ENCODE peak calls at places on chromosomes 5 and 9, in six cellular contexts. One of them, this sample, is unnamed. For H3K27me3 and H3K4me1, the result is how much of the 10 kb centered on the place peaks cover.

GRCh38 chr5:14696851-14697250 is 32.3 kb downstream of the OTULIN start:
- DNase-seq in Karpas-422: no peak
- DNase-seq in spleen: no peak
- DNase-seq in mesendoderm: no peak
- DNase-seq in heart left ventricle: no peak
- DNase-seq in CD4-positive, CD25-positive, alpha-beta regulatory T cell: no peak
- DNase-seq in this sample: no peak

GRCh38 chr5:39399135-39400036 is 25.4 kb downstream of the DAB2 start:
- DNase-seq in Karpas-422: no peak
- DNase-seq in spleen: no peak
- DNase-seq in mesendoderm: peak
- DNase-seq in heart left ventricle: no peak
- DNase-seq in CD4-positive, CD25-positive, alpha-beta regulatory T cell: no peak
- DNase-seq in this sample: peak

GRCh38 chr5:75608886-75609285 is 2.4 kb upstream of the ANKDD1B start:
- DNase-seq in Karpas-422: no peak
- DNase-seq in spleen: no peak
- DNase-seq in mesendoderm: no peak
- DNase-seq in heart left ventricle: no peak
- DNase-seq in CD4-positive, CD25-positive, alpha-beta regulatory T cell: no peak
- DNase-seq in this sample: no peak

GRCh38 chr5:41856644-41857491 is 13.4 kb downstream of the OXCT1 start:
- DNase-seq in Karpas-422: peak
- DNase-seq in spleen: no peak
- DNase-seq in mesendoderm: peak
- DNase-seq in heart left ventricle: no peak
- DNase-seq in CD4-positive, CD25-positive, alpha-beta regulatory T cell: peak
- DNase-seq in this sample: peak

GRCh38 chr5:89324990-89325389 is 442.0 kb upstream of the MEF2C start:
- DNase-seq in Karpas-422: no peak
- DNase-seq in spleen: no peak
- DNase-seq in mesendoderm: no peak
- DNase-seq in heart left ventricle: no peak
- DNase-seq in CD4-positive, CD25-positive, alpha-beta regulatory T cell: no peak
- DNase-seq in this sample: no peak

GRCh38 chr9:73565833-73566465 is 414.3 kb downstream of the ANXA1 start:
- DNase-seq in Karpas-422: peak
- DNase-seq in spleen: no peak
- DNase-seq in mesendoderm: peak
- DNase-seq in heart left ventricle: peak
- DNase-seq in CD4-positive, CD25-positive, alpha-beta regulatory T cell: no peak
- DNase-seq in this sample: no peak

GRCh38 chr9:6197330-6197729 is 18.3 kb upstream of the IL33 start:
- DNase-seq in Karpas-422: peak
- DNase-seq in spleen: no peak
- DNase-seq in mesendoderm: peak
- DNase-seq in heart left ventricle: no peak
- DNase-seq in CD4-positive, CD25-positive, alpha-beta regulatory T cell: no peak
- DNase-seq in this sample: no peak

GRCh38 chr9:115118471-115119156 is 657 bp upstream of the TNC start:
- DNase-seq in Karpas-422: no peak
- DNase-seq in spleen: peak
- DNase-seq in mesendoderm: peak
- DNase-seq in heart left ventricle: no peak
- DNase-seq in CD4-positive, CD25-positive, alpha-beta regulatory T cell: no peak
- DNase-seq in this sample: peak

GRCh38 chr9:93659044-93659836 is 82.9 kb downstream of the PHF2 start:
- DNase-seq in Karpas-422: no peak
- DNase-seq in spleen: peak
- DNase-seq in mesendoderm: no peak
- DNase-seq in heart left ventricle: peak
- DNase-seq in CD4-positive, CD25-positive, alpha-beta regulatory T cell: no peak
- DNase-seq in this sample: no peak

GRCh38 chr9:134477342-134477925 is 151.2 kb downstream of the RXRA start:
- DNase-seq in Karpas-422: no peak
- DNase-seq in spleen: no peak
- DNase-seq in mesendoderm: no peak
- DNase-seq in heart left ventricle: no peak
- DNase-seq in CD4-positive, CD25-positive, alpha-beta regulatory T cell: no peak
- DNase-seq in this sample: no peak

GRCh38 chr5:175897285-175897684 is 25.9 kb downstream of the CPLX2 start:
- DNase-seq in Karpas-422: no peak
- DNase-seq in spleen: no peak
- DNase-seq in mesendoderm: no peak
- DNase-seq in heart left ventricle: no peak
- DNase-seq in CD4-positive, CD25-positive, alpha-beta regulatory T cell: no peak
- DNase-seq in this sample: no peak

GRCh38 chr5:127702434-127702833 is 757 bp upstream of the CCDC192 start:
- DNase-seq in Karpas-422: no peak
- DNase-seq in spleen: no peak
- DNase-seq in mesendoderm: no peak
- DNase-seq in heart left ventricle: no peak
- DNase-seq in CD4-positive, CD25-positive, alpha-beta regulatory T cell: no peak
- DNase-seq in this sample: no peak

GRCh38 chr5:456351-457194 is 13.6 kb downstream of the EXOC3 start:
- DNase-seq in Karpas-422: no peak
- DNase-seq in spleen: peak
- DNase-seq in mesendoderm: no peak
- DNase-seq in heart left ventricle: peak
- DNase-seq in CD4-positive, CD25-positive, alpha-beta regulatory T cell: no peak
- DNase-seq in this sample: peak

GRCh38 chr5:31581498-31582099 is 49.5 kb downstream of the C5orf22 start:
- DNase-seq in Karpas-422: peak
- DNase-seq in spleen: no peak
- DNase-seq in mesendoderm: peak
- DNase-seq in heart left ventricle: no peak
- DNase-seq in CD4-positive, CD25-positive, alpha-beta regulatory T cell: peak
- DNase-seq in this sample: no peak

GRCh38 chr9:30673132-30673531 is 1711.3 kb upstream of the ACO1 start:
- DNase-seq in Karpas-422: no peak
- DNase-seq in spleen: no peak
- DNase-seq in mesendoderm: no peak
- DNase-seq in heart left ventricle: no peak
- DNase-seq in CD4-positive, CD25-positive, alpha-beta regulatory T cell: no peak
- DNase-seq in this sample: no peak

GRCh38 chr5:138605254-138605972 is 30.2 kb upstream of the HSPA9 start:
- DNase-seq in Karpas-422: no peak
- DNase-seq in spleen: no peak
- DNase-seq in mesendoderm: no peak
- DNase-seq in heart left ventricle: no peak
- DNase-seq in CD4-positive, CD25-positive, alpha-beta regulatory T cell: no peak
- DNase-seq in this sample: no peak

GRCh38 chr9:95098391-95098921 is 219.1 kb downstream of the FANCC start:
- DNase-seq in Karpas-422: no peak
- DNase-seq in spleen: no peak
- DNase-seq in mesendoderm: no peak
- DNase-seq in heart left ventricle: no peak
- DNase-seq in CD4-positive, CD25-positive, alpha-beta regulatory T cell: no peak
- DNase-seq in this sample: no peak

GRCh38 chr5:180126716-180127681 is 55.4 kb upstream of the RNF130 start:
- DNase-seq in Karpas-422: peak
- DNase-seq in spleen: peak
- DNase-seq in mesendoderm: no peak
- DNase-seq in heart left ventricle: peak
- DNase-seq in CD4-positive, CD25-positive, alpha-beta regulatory T cell: peak
- DNase-seq in this sample: peak

GRCh38 chr9:35705372-35705771 is 15.6 kb upstream of the TPM2 start:
- DNase-seq in Karpas-422: no peak
- DNase-seq in spleen: no peak
- DNase-seq in mesendoderm: no peak
- DNase-seq in heart left ventricle: no peak
- DNase-seq in CD4-positive, CD25-positive, alpha-beta regulatory T cell: no peak
- DNase-seq in this sample: no peak

GRCh38 chr5:55679556-55679955 is 32.6 kb downstream of the SLC38A9 start:
- DNase-seq in Karpas-422: no peak
- DNase-seq in spleen: no peak
- DNase-seq in mesendoderm: no peak
- DNase-seq in heart left ventricle: no peak
- DNase-seq in CD4-positive, CD25-positive, alpha-beta regulatory T cell: no peak
- DNase-seq in this sample: no peak

DNA sequence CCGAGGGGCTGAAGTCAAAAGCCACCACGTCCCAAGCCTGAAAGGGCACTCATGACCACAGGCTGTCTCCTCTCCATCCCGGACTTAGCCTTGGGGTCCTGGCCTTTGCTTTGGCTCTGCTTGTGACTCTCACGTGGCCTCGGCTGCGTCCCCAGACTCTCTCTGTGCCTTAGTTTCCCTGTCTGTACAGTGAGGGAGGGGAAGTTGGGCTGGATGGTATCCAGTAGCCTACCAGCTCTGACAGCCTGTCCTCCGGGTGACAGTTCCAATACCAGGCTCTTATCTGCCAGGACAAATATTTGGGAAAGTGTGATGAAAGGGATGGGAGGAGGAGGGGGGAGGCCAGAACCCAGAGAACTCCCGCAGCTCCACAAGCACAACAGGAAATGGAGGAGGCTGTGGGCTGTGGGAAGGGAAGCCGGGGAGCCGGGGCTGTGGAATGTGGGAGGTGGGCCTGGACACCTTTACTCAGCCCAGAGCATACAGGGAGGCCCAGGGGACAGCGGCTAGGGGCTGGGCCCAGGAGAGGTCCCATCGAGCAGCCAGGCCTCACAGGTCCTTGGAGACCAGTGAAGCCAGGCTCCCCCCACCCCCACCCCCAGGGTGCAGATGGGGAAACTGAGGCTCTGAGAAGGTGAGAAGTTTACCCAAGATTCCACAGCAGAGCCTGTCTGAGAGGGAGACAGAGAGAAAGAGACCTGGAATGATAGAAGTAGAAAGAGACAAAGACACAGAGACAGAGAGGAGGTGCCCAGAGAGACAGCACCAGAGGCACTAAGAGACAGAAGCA is 18.3 kb downstream of the PDGFRB start:
- DNase-seq in Karpas-422: no peak
- DNase-seq in spleen: no peak
- DNase-seq in mesendoderm: peak
- DNase-seq in heart left ventricle: no peak
- DNase-seq in CD4-positive, CD25-positive, alpha-beta regulatory T cell: no peak
- DNase-seq in this sample: no peak
- H3K27ac ChIP-seq in Karpas-422: no peak
- H3K27ac ChIP-seq in spleen: peak
- H3K27ac ChIP-seq in mesendoderm: peak
- H3K27ac ChIP-seq in heart left ventricle: peak
- H3K27ac ChIP-seq in CD4-positive, CD25-positive, alpha-beta regulatory T cell: no peak
- H3K27ac ChIP-seq in this sample: peak

GRCh38 chr9:131546336-131547084 is 1.2 kb downstream of the PRRT1B start:
- DNase-seq in Karpas-422: no peak
- DNase-seq in spleen: no peak
- DNase-seq in mesendoderm: peak
- DNase-seq in heart left ventricle: no peak
- DNase-seq in CD4-positive, CD25-positive, alpha-beta regulatory T cell: no peak
- DNase-seq in this sample: no peak

GRCh38 chr9:131543141-131543540 is 2.2 kb upstream of the PRRT1B start:
- DNase-seq in Karpas-422: no peak
- DNase-seq in spleen: no peak
- DNase-seq in mesendoderm: peak
- DNase-seq in heart left ventricle: no peak
- DNase-seq in CD4-positive, CD25-positive, alpha-beta regulatory T cell: no peak
- DNase-seq in this sample: no peak

GRCh38 chr9:131539223-131539923 is 6.0 kb upstream of the PRRT1B start:
- DNase-seq in Karpas-422: no peak
- DNase-seq in spleen: no peak
- DNase-seq in mesendoderm: no peak
- DNase-seq in heart left ventricle: no peak
- DNase-seq in CD4-positive, CD25-positive, alpha-beta regulatory T cell: peak
- DNase-seq in this sample: no peak

GRCh38 chr9:131545786-131546335 is 538 bp downstream of the PRRT1B start:
- DNase-seq in Karpas-422: no peak
- DNase-seq in spleen: no peak
- DNase-seq in mesendoderm: peak
- DNase-seq in heart left ventricle: no peak
- DNase-seq in CD4-positive, CD25-positive, alpha-beta regulatory T cell: no peak
- DNase-seq in this sample: no peak

GRCh38 chr9:131545003-131545785 is at the start of gene PRRT1B:
- DNase-seq in Karpas-422: no peak
- DNase-seq in spleen: no peak
- DNase-seq in mesendoderm: peak
- DNase-seq in heart left ventricle: peak
- DNase-seq in CD4-positive, CD25-positive, alpha-beta regulatory T cell: no peak
- DNase-seq in this sample: no peak
- H3K27me3 ChIP-seq in Karpas-422: under half
- H3K27me3 ChIP-seq in spleen: half or more
- H3K27me3 ChIP-seq in mesendoderm: under half
- H3K27me3 ChIP-seq in heart left ventricle: half or more
- H3K27me3 ChIP-seq in CD4-positive, CD25-positive, alpha-beta regulatory T cell: under half
- H3K27me3 ChIP-seq in this sample: under half

GRCh38 chr9:137429974-137430722 is 7.0 kb downstream of the NOXA1 start:
- DNase-seq in Karpas-422: peak
- DNase-seq in spleen: peak
- DNase-seq in mesendoderm: no peak
- DNase-seq in heart left ventricle: peak
- DNase-seq in CD4-positive, CD25-positive, alpha-beta regulatory T cell: no peak
- DNase-seq in this sample: peak
- H3K4me1 ChIP-seq in Karpas-422: under half
- H3K4me1 ChIP-seq in spleen: under half
- H3K4me1 ChIP-seq in mesendoderm: under half
- H3K4me1 ChIP-seq in heart left ventricle: under half
- H3K4me1 ChIP-seq in CD4-positive, CD25-positive, alpha-beta regulatory T cell: under half
- H3K4me1 ChIP-seq in this sample: under half

DNA sequence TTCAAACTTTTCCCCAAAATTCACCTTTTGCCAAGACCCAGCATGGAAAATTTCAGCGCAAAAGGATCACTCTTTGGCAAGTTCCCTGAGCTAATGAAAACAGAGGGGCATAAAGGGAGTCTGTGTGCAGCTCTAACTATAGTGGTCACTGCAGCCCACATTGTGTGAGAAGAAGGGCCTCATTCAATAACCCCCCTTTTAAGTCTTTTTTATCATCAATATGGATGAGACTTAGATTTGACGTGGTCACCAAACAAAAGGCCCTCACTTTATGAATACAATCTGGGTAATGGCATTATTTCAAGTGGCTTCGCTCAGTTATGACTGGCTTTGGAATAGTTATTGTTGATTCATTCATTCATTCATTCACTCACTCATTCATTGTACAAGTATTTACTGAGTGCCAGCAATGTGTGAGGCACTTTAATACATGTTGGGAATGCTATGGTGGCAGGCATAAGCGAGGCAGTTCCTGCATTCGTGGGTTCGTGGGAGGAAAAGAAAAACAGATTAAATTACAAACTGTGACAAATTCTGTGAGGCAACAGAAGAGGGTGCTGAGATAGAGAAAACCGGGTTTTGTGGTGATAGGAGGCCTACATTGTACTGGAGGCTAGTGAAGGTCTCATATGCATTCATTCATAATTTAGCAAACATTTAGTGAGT is 145.7 kb upstream of the KLF4 start:
- DNase-seq in Karpas-422: no peak
- DNase-seq in spleen: no peak
- DNase-seq in mesendoderm: no peak
- DNase-seq in heart left ventricle: no peak
- DNase-seq in CD4-positive, CD25-positive, alpha-beta regulatory T cell: no peak
- DNase-seq in this sample: no peak
- H3K27ac ChIP-seq in Karpas-422: no peak
- H3K27ac ChIP-seq in spleen: no peak
- H3K27ac ChIP-seq in mesendoderm: no peak
- H3K27ac ChIP-seq in heart left ventricle: no peak
- H3K27ac ChIP-seq in CD4-positive, CD25-positive, alpha-beta regulatory T cell: no peak
- H3K27ac ChIP-seq in this sample: no peak

GRCh38 chr9:38201844-38202243 is 132.8 kb upstream of the SHB start:
- DNase-seq in Karpas-422: no peak
- DNase-seq in spleen: no peak
- DNase-seq in mesendoderm: no peak
- DNase-seq in heart left ventricle: no peak
- DNase-seq in CD4-positive, CD25-positive, alpha-beta regulatory T cell: no peak
- DNase-seq in this sample: no peak
- H3K27me3 ChIP-seq in Karpas-422: under half
- H3K27me3 ChIP-seq in spleen: under half
- H3K27me3 ChIP-seq in mesendoderm: under half
- H3K27me3 ChIP-seq in heart left ventricle: under half
- H3K27me3 ChIP-seq in CD4-positive, CD25-positive, alpha-beta regulatory T cell: under half
- H3K27me3 ChIP-seq in this sample: under half

GRCh38 chr5:62649025-62649424 is 70.4 kb downstream of the LRRC70 start:
- DNase-seq in Karpas-422: no peak
- DNase-seq in spleen: no peak
- DNase-seq in mesendoderm: peak
- DNase-seq in heart left ventricle: no peak
- DNase-seq in CD4-positive, CD25-positive, alpha-beta regulatory T cell: no peak
- DNase-seq in this sample: no peak
- H3K4me1 ChIP-seq in Karpas-422: under half
- H3K4me1 ChIP-seq in spleen: under half
- H3K4me1 ChIP-seq in mesendoderm: under half
- H3K4me1 ChIP-seq in heart left ventricle: under half
- H3K4me1 ChIP-seq in CD4-positive, CD25-positive, alpha-beta regulatory T cell: under half
- H3K4me1 ChIP-seq in this sample: under half

This sample was measured in adrenal gland.